ENCODE peak calls at places on chromosomes 11 and 22, in four cellular contexts. X is lung, P is H1, T is upper lobe of right lung. H is an unnamed sample. For H3K27me3, the result is how much of the 10 kb centered on the place peaks cover.

GRCh38 chr22:32048069-32048468 is 5.0 kb downstream of the SLC5A1 start:
- DNase-seq in X (no peak), P (no peak), T (no peak), H (no peak)

GRCh38 chr22:32748509-32748908 is 53.0 kb upstream of the TIMP3 start:
- DNase-seq in X (no peak), P (no peak), T (no peak), H (no peak)

GRCh38 chr11:124893781-124894401 is 3.8 kb downstream of the ROBO4 start:
- DNase-seq in X (no peak), P (no peak), T (no peak), H (no peak)

GRCh38 chr11:134150195-134150903 is 73.4 kb downstream of the NCAPD3 start:
- DNase-seq in X (no peak), P (no peak), T (no peak), H (no peak)

GRCh38 chr11:93921695-93922468 is 71.5 kb upstream of the VSTM5 start:
- DNase-seq in X (peak), P (peak), T (no peak), H (peak)

GRCh38 chr11:93734427-93735222 is 6.7 kb downstream of the TAF1D start:
- DNase-seq in X (no peak), P (no peak), T (no peak), H (no peak)

GRCh38 chr11:125416993-125417935 is 78.8 kb downstream of the FEZ1 start:
- DNase-seq in X (no peak), P (no peak), T (no peak), H (no peak)

GRCh38 chr11:67745181-67745726 is 70.8 kb upstream of the ALDH3B2 start:
- DNase-seq in X (no peak), P (no peak), T (no peak), H (no peak)

GRCh38 chr11:96388891-96389603 is 665 bp downstream of the CCDC82 start:
- DNase-seq in X (no peak), P (no peak), T (no peak), H (no peak)

GRCh38 chr11:75560644-75561043 is 1.4 kb upstream of the SERPINH1 start:
- DNase-seq in X (no peak), P (no peak), T (no peak), H (no peak)

GRCh38 chr11:62922653-62923371 is 1.6 kb upstream of the CHRM1 start:
- DNase-seq in X (no peak), P (peak), T (peak), H (no peak)

GRCh38 chr22:27990451-27990840 is 71.4 kb upstream of the PITPNB start:
- DNase-seq in X (no peak), P (no peak), T (no peak), H (no peak)

GRCh38 chr11:134512791-134513538 is 100.9 kb upstream of the B3GAT1 start:
- DNase-seq in X (no peak), P (no peak), T (peak), H (no peak)

GRCh38 chr22:39565414-39565944 is 5.1 kb upstream of the CACNA1I start:
- DNase-seq in X (no peak), P (no peak), T (no peak), H (no peak)

GRCh38 chr11:109845437-109845836 is 247.8 kb upstream of the ZC3H12C start:
- DNase-seq in X (no peak), P (no peak), T (no peak), H (no peak)

GRCh38 chr11:121886005-121886739 is 229.8 kb downstream of the BLID start:
- DNase-seq in X (no peak), P (no peak), T (no peak), H (no peak)

GRCh38 chr11:44621140-44621681 is 55.7 kb downstream of the CD82 start:
- DNase-seq in X (peak), P (peak), T (peak), H (peak)

GRCh38 chr11:77637345-77638165 is at the start of gene CLNS1A:
- DNase-seq in X (peak), P (peak), T (peak), H (peak)

GRCh38 chr11:59221438-59221837 is 8.7 kb upstream of the MPEG1 start:
- DNase-seq in X (no peak), P (no peak), T (no peak), H (no peak)

GRCh38 chr11:125110996-125111340 is 458 bp downstream of the TMEM218 start:
- DNase-seq in X (no peak), P (no peak), T (no peak), H (no peak)

GRCh38 chr11:82631722-82632630 is 101.7 kb downstream of the FAM181B start:
- DNase-seq in X (no peak), P (no peak), T (no peak), H (no peak)

GRCh38 chr11:6269994-6270393 is 10.4 kb downstream of the CCKBR start:
- DNase-seq in X (no peak), P (peak), T (no peak), H (no peak)

GRCh38 chr22:23784215-23784732 is 2.5 kb upstream of the SMARCB1 start:
- DNase-seq in X (no peak), P (no peak), T (no peak), H (no peak)

GRCh38 chr11:120807414-120808150 is 216.3 kb upstream of the TBCEL start:
- DNase-seq in X (no peak), P (no peak), T (no peak), H (no peak)

GRCh38 chr11:9982127-9982795 is 311.8 kb downstream of the SBF2 start:
- DNase-seq in X (no peak), P (no peak), T (no peak), H (no peak)

GRCh38 chr11:104033134-104033533 is 3.3 kb upstream of the DDI1 start:
- DNase-seq in X (no peak), P (no peak), T (no peak), H (no peak)

GRCh38 chr11:8812438-8812837 is 98.6 kb upstream of the AKIP1 start:
- DNase-seq in X (peak), P (no peak), T (peak), H (no peak)

GRCh38 chr22:29689872-29690213 is 30.0 kb upstream of the CABP7 start:
- DNase-seq in X (peak), P (peak), T (peak), H (peak)

GRCh38 chr22:19169002-19169946 is 9.3 kb downstream of the SLC25A1 start:
- DNase-seq in X (no peak), P (peak), T (no peak), H (peak)

GRCh38 chr11:73298233-73298632 is 9.8 kb upstream of the ARHGEF17 start:
- DNase-seq in X (no peak), P (no peak), T (no peak), H (no peak)

GRCh38 chr22:22520667-22521602 is 865 bp upstream of the ZNF280A start:
- DNase-seq in X (no peak), P (no peak), T (no peak), H (no peak)

GRCh38 chr11:76850815-76851214 is 9.9 kb upstream of the ACER3 start:
- DNase-seq in X (no peak), P (no peak), T (no peak), H (no peak)

GRCh38 chr22:37742374-37743092 is 45.7 kb downstream of the TRIOBP start:
- DNase-seq in X (no peak), P (no peak), T (no peak), H (no peak)

GRCh38 chr22:37746366-37747089 is 49.7 kb downstream of the TRIOBP start:
- DNase-seq in X (no peak), P (peak), T (peak), H (no peak)

GRCh38 chr22:37747090-37747714 is 50.4 kb downstream of the TRIOBP start:
- DNase-seq in X (no peak), P (no peak), T (no peak), H (no peak)

GRCh38 chr22:37745548-37746365 is 48.9 kb downstream of the TRIOBP start:
- DNase-seq in X (peak), P (peak), T (peak), H (peak)

DNA sequence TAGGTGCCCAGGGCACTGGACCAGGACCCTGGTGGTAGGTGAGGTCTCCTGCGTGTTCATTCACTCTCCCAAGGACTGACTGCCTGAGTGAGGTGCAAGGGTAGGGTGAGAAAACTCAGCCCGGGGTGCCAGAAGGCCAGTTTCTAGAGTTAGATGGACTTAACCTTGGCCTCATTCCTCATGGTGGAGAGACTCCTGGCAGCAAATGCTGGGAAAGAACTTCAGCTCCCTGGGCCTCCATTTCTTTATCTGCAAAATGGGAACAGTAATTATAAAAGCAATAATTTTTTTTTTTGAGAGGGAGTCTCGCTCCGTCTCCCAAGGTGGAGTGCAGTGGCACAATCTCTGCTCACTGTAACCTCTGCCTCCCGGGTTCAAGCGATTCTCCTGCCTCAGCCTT is 47.7 kb downstream of the TRIOBP start:
- DNase-seq in X (no peak), P (no peak), T (no peak), H (no peak)
- TF ChIP-seq CTCF in X (no peak), P (no peak), T (no peak), H (no peak)

DNA sequence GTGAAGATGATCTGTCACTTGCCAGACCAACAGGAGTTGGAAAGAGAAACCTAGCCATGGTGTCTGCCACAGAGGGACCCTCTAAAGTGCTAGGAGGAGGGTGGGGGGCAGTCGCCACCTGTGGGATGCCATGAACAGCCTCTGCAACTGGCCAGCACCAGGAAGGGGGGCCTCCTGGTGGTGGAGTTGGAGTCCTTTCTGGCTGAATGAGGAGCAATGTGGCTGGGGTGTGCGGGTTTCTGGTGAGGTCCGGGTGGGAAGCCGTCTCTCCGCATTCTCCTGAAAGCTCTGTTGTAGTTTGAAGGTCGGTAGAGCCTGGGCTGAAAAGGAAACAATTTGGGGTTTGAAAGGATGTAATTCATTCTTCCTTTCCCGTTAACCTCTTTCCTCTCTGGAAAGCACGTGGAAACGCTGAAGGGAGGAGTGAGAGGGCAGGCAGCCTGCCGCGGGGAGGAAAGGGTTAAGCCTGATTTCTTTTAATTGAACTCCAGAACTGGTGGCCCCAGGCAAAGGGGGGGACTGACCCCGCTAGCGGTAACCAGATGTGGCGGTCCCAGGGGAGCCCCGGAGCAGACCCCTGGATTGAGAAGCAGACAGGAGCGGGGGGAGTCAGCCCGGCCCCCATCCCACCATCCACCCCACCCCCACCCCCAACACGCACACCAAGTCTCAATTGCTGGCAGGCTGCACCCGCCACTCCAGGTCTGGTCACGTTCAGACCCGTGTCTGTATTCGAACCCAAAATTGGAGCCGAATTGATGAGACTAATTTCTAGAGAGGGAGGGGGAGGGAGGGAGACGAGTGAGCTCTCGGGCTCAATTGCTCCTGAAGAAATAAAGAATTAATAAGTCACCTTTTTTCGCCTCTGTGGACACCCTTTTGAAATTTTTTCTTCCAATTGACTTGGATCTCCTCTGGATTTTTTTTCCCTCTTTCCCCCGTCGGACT is 1.8 kb upstream of the FLI1 start:
- DNase-seq in X (no peak), P (peak), T (no peak), H (no peak)
- H3K27me3 ChIP-seq in X (under half), P (half or more), T (under half), H (under half)

GRCh38 chr11:114064216-114064615 is 4.7 kb downstream of the ZBTB16 start:
- DNase-seq in X (no peak), P (no peak), T (no peak), H (no peak)

GRCh38 chr11:114063149-114063828 is 3.8 kb downstream of the ZBTB16 start:
- DNase-seq in X (no peak), P (no peak), T (no peak), H (no peak)

GRCh38 chr11:114062272-114062671 is 2.8 kb downstream of the ZBTB16 start:
- DNase-seq in X (no peak), P (no peak), T (no peak), H (no peak)

GRCh38 chr11:114065094-114065493 is 5.6 kb downstream of the ZBTB16 start:
- DNase-seq in X (no peak), P (no peak), T (no peak), H (no peak)

DNA sequence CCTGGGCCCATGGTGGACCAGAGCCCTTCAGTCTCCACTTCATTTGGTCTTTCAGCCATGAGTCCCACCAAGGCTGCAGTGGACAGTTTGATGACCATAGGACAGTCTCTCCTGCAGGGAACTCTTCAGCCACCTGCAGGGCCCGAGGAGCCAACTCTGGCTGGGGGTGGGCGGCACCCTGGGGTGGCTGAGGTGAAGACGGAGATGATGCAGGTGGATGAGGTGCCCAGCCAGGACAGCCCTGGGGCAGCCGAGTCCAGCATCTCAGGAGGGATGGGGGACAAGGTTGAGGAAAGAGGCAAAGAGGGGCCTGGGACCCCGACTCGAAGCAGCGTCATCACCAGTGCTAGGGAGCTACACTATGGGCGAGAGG is 4.3 kb downstream of the ZBTB16 start:
- DNase-seq in X (no peak), P (no peak), T (no peak), H (peak)
- H3K27ac ChIP-seq in X (peak), P (no peak), T (peak), H (no peak)

DNA sequence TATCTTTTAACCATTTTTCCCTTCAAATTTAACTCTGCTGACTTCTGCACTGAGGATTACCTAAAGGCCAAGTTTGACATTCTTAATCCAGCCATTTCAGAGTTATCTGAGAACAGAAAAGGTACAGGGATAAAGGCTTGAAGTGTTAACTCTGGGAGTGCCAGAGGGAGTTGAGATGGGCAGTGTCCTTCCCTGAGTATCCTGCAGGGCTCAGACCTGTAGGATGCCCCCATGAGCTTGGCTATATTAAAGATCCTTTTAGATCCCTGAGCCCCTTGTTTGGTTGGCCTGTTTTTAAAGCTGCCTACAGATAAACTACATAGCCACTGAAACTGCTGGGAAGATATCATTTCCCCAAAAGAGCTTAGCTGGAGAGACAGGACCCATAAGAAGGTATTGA is 268.4 kb upstream of the KIRREL3 start:
- DNase-seq in X (no peak), P (no peak), T (no peak), H (no peak)
- TF ChIP-seq CTCF in X (no peak), P (peak), T (no peak), H (no peak)

GRCh38 chr22:50175191-50175461 is 4.6 kb downstream of the PANX2 start:
- DNase-seq in X (no peak), P (no peak), T (no peak), H (no peak)
- H3K27me3 ChIP-seq in X (under half), P (under half), T (under half), H (under half)

GRCh38 chr11:12540075-12540685 is 134.0 kb upstream of the TEAD1 start:
- DNase-seq in X (no peak), P (no peak), T (no peak), H (no peak)

GRCh38 chr11:12536566-12536965 is 137.7 kb upstream of the TEAD1 start:
- DNase-seq in X (no peak), P (no peak), T (no peak), H (no peak)

GRCh38 chr11:12539570-12539969 is 134.7 kb upstream of the TEAD1 start:
- DNase-seq in X (no peak), P (no peak), T (no peak), H (no peak)

GRCh38 chr11:12538889-12539421 is 135.3 kb upstream of the TEAD1 start:
- DNase-seq in X (no peak), P (no peak), T (no peak), H (no peak)

GRCh38 chr11:12537778-12538401 is 136.3 kb upstream of the TEAD1 start:
- DNase-seq in X (no peak), P (no peak), T (no peak), H (no peak)
- H3K27ac ChIP-seq in X (no peak), P (no peak), T (no peak), H (no peak)

H was measured in pancreas.